ENCODE peak calls at places on chromosome 21, in eight cellular contexts. V is fibroblast of the aortic adventitia, T is D341Med, D is aorta, F is HL-60, A is PC-9, Q is NCI-H1092, E is neural progenitor cell. H is an unnamed sample.

GRCh38 chr21:43727571-43728466 is 8.9 kb downstream of the PDXK start:
- DNase-seq in V (no peak), T (no peak), D (peak), F (peak), A (peak), Q (no peak), E (no peak), H (peak)

GRCh38 chr21:31743712-31744111 is 11.8 kb upstream of the SCAF4 start:
- DNase-seq in V (no peak), T (no peak), D (no peak), F (no peak), A (no peak), Q (no peak), E (no peak), H (no peak)

GRCh38 chr21:44949161-44950015 is 9.6 kb downstream of the SLX9 start:
- DNase-seq in V (peak), T (peak), D (peak), F (no peak), A (no peak), Q (no peak), E (peak), H (peak)

GRCh38 chr21:25850126-25850831 is 115.5 kb downstream of the GABPA start:
- DNase-seq in V (no peak), T (no peak), D (no peak), F (no peak), A (no peak), Q (no peak), E (no peak), H (no peak)

GRCh38 chr21:42337830-42338729 is 12.7 kb downstream of the TFF2 start:
- DNase-seq in V (peak), T (peak), D (peak), F (peak), A (peak), Q (peak), E (peak), H (peak)

GRCh38 chr21:45410865-45411809 is 6.2 kb downstream of the COL18A1 start:
- DNase-seq in V (no peak), T (no peak), D (peak), F (no peak), A (no peak), Q (no peak), E (no peak), H (no peak)

GRCh38 chr21:34912022-34912933 is 136.8 kb downstream of the RUNX1 start:
- DNase-seq in V (peak), T (no peak), D (no peak), F (no peak), A (no peak), Q (no peak), E (no peak), H (no peak)

GRCh38 chr21:26840912-26841311 is 4.3 kb downstream of the ADAMTS1 start:
- DNase-seq in V (peak), T (no peak), D (peak), F (no peak), A (no peak), Q (no peak), E (no peak), H (peak)

GRCh38 chr21:44845418-44846200 is 27.7 kb upstream of the SUMO3 start:
- DNase-seq in V (peak), T (no peak), D (peak), F (peak), A (peak), Q (no peak), E (peak), H (peak)

GRCh38 chr21:36188081-36188681 is 31.6 kb downstream of the DOP1B start:
- DNase-seq in V (no peak), T (no peak), D (no peak), F (no peak), A (peak), Q (peak), E (no peak), H (peak)

GRCh38 chr21:44552681-44553080 is 1.4 kb upstream of the KRTAP10-2 start:
- DNase-seq in V (no peak), T (peak), D (no peak), F (no peak), A (no peak), Q (no peak), E (no peak), H (no peak)

GRCh38 chr21:37071561-37072238 is 1.2 kb downstream of the PIGP start:
- DNase-seq in V (peak), T (no peak), D (peak), F (no peak), A (peak), Q (no peak), E (peak), H (peak)

GRCh38 chr21:35223480-35224156 is 174.5 kb upstream of the RUNX1 start:
- DNase-seq in V (no peak), T (no peak), D (no peak), F (no peak), A (no peak), Q (peak), E (no peak), H (no peak)

GRCh38 chr21:33836408-33836807 is 79.2 kb downstream of the ATP5PO start:
- DNase-seq in V (no peak), T (no peak), D (peak), F (no peak), A (no peak), Q (no peak), E (no peak), H (no peak)

GRCh38 chr21:41388259-41388658 is 26.4 kb downstream of the MX2 start:
- DNase-seq in V (no peak), T (no peak), D (no peak), F (no peak), A (no peak), Q (no peak), E (no peak), H (no peak)

GRCh38 chr21:38329176-38329575 is 72.4 kb downstream of the KCNJ15 start:
- DNase-seq in V (no peak), T (no peak), D (no peak), F (no peak), A (no peak), Q (no peak), E (no peak), H (no peak)

GRCh38 chr21:38631676-38632075 is 133.4 kb upstream of the ERG start:
- DNase-seq in V (no peak), T (no peak), D (no peak), F (no peak), A (no peak), Q (no peak), E (no peak), H (no peak)

GRCh38 chr21:42161957-42162681 is 56.8 kb upstream of the ABCG1 start:
- DNase-seq in V (no peak), T (peak), D (no peak), F (no peak), A (no peak), Q (no peak), E (peak), H (no peak)

GRCh38 chr21:17139696-17140095 is 373.1 kb upstream of the CXADR start:
- DNase-seq in V (peak), T (no peak), D (no peak), F (no peak), A (no peak), Q (no peak), E (no peak), H (no peak)

GRCh38 chr21:45136927-45137611 is 62.7 kb downstream of the ADARB1 start:
- DNase-seq in V (peak), T (peak), D (peak), F (no peak), A (peak), Q (peak), E (peak), H (peak)

GRCh38 chr21:20802201-20802600 is 196.0 kb upstream of the NCAM2 start:
- DNase-seq in V (no peak), T (no peak), D (no peak), F (no peak), A (no peak), Q (no peak), E (no peak), H (no peak)

GRCh38 chr21:44010429-44010828 is 1.7 kb upstream of the TRAPPC10 start:
- DNase-seq in V (no peak), T (no peak), D (no peak), F (no peak), A (no peak), Q (no peak), E (peak), H (no peak)

GRCh38 chr21:40176732-40177131 is 309.5 kb downstream of the PCP4 start:
- DNase-seq in V (no peak), T (no peak), D (no peak), F (no peak), A (no peak), Q (peak), E (peak), H (no peak)

GRCh38 chr21:38993561-38993960 is 187.8 kb downstream of the ETS2 start:
- DNase-seq in V (peak), T (no peak), D (peak), F (no peak), A (peak), Q (no peak), E (no peak), H (peak)

GRCh38 chr21:32484706-32485380 is 72.3 kb downstream of the EVA1C start:
- DNase-seq in V (no peak), T (no peak), D (peak), F (no peak), A (no peak), Q (no peak), E (no peak), H (peak)

GRCh38 chr21:46559291-46559983 is 45.4 kb downstream of the S100B start:
- DNase-seq in V (no peak), T (no peak), D (no peak), F (no peak), A (no peak), Q (no peak), E (no peak), H (no peak)

GRCh38 chr21:45562965-45563364 is 20.7 kb upstream of the SLC19A1 start:
- DNase-seq in V (no peak), T (no peak), D (no peak), F (no peak), A (no peak), Q (no peak), E (no peak), H (no peak)

GRCh38 chr21:30436986-30437385 is 3.1 kb upstream of the KRTAP15-1 start:
- DNase-seq in V (no peak), T (no peak), D (no peak), F (no peak), A (no peak), Q (no peak), E (no peak), H (no peak)

GRCh38 chr21:45412491-45412890 is 7.5 kb downstream of the COL18A1 start:
- DNase-seq in V (no peak), T (no peak), D (no peak), F (no peak), A (no peak), Q (no peak), E (no peak), H (no peak)

GRCh38 chr21:31416465-31416864 is 72.4 kb upstream of the TIAM1 start:
- DNase-seq in V (peak), T (no peak), D (no peak), F (no peak), A (no peak), Q (no peak), E (no peak), H (no peak)

GRCh38 chr21:44909719-44910118 is 11.0 kb downstream of the ITGB2 start:
- DNase-seq in V (no peak), T (no peak), D (no peak), F (no peak), A (no peak), Q (no peak), E (no peak), H (no peak)

GRCh38 chr21:37253991-37254390 is 13.1 kb downstream of the VPS26C start:
- DNase-seq in V (peak), T (no peak), D (no peak), F (no peak), A (no peak), Q (no peak), E (no peak), H (no peak)

GRCh38 chr21:44910229-44911065 is 10.3 kb downstream of the ITGB2 start:
- DNase-seq in V (no peak), T (no peak), D (no peak), F (no peak), A (no peak), Q (no peak), E (no peak), H (no peak)

GRCh38 chr21:29184047-29184446 is 53.6 kb downstream of the MAP3K7CL start:
- DNase-seq in V (no peak), T (no peak), D (no peak), F (peak), A (no peak), Q (no peak), E (no peak), H (no peak)

GRCh38 chr21:45154511-45155508 is 80.4 kb downstream of the ADARB1 start:
- DNase-seq in V (peak), T (no peak), D (peak), F (no peak), A (no peak), Q (no peak), E (no peak), H (peak)

GRCh38 chr21:42616366-42617340 is 36.8 kb upstream of the PDE9A start:
- DNase-seq in V (no peak), T (no peak), D (no peak), F (no peak), A (no peak), Q (no peak), E (no peak), H (no peak)

GRCh38 chr21:39020751-39021474 is 162.3 kb downstream of the PSMG1 start:
- DNase-seq in V (peak), T (no peak), D (peak), F (no peak), A (peak), Q (no peak), E (no peak), H (peak)